ENCODE peak calls at places on chromosomes 13 and 19, in eight cellular contexts. Y, J, H, A, F, E, U and V are unnamed samples.

GRCh38 chr13:99323488-99323887 is 16.3 kb upstream of the GPR183 start:
- DNase-seq in F (no peak), U (no peak), A (no peak), H (no peak), Y (peak; percentile 48), E (no peak), J (no peak), V (no peak)

GRCh38 chr13:89382986-89383385 is 1711.8 kb downstream of the SLITRK5 start:
- DNase-seq in Y (no peak), H (no peak), A (no peak), F (no peak), J (no peak), U (no peak), E (peak; percentile 60), V (no peak)

GRCh38 chr13:99165753-99166587 is 34.7 kb upstream of the UBAC2 start:
- DNase-seq in U (no peak), E (no peak), F (no peak), A (no peak), Y (no peak), H (no peak), J (no peak), V (no peak)

GRCh38 chr19:52170304-52170703 is 1.1 kb downstream of the ZNF836 start:
- DNase-seq in Y (no peak), E (no peak), F (no peak), J (no peak), H (no peak), A (no peak), U (no peak), V (no peak)

GRCh38 chr13:50119593-50119992 is 104.3 kb downstream of the KCNRG start:
- DNase-seq in F (peak; percentile 39), U (no peak), Y (no peak), A (no peak), J (no peak), H (no peak), E (no peak), V (no peak)

GRCh38 chr13:101767096-101767495 is 314.6 kb downstream of the ITGBL1 start:
- DNase-seq in H (no peak), U (no peak), F (no peak), E (no peak), J (no peak), A (no peak), Y (no peak), V (no peak)

GRCh38 chr13:98173431-98173921 is 3.6 kb downstream of the RNF113B start:
- DNase-seq in F (peak; percentile 99), U (peak; percentile 38), E (peak; percentile 38), J (peak; percentile 39), A (no peak), H (no peak), Y (peak; percentile 18), V (peak; percentile 88)

GRCh38 chr13:21671793-21672680 is 1.2 kb downstream of the FGF9 start:
- DNase-seq in H (no peak), U (no peak), Y (no peak), F (no peak), A (no peak), J (no peak), E (no peak), V (no peak)

GRCh38 chr19:11138659-11139526 is 16.7 kb downstream of the SPC24 start:
- DNase-seq in Y (peak; percentile 89), J (no peak), E (peak; percentile 39), A (peak; percentile 83), U (peak; percentile 94), H (no peak), F (peak; percentile 83), V (peak; percentile 95)
- H3K4me1 ChIP-seq in Y (peaks cover 55% of the 10 kb centered on the region), J (peaks cover 30% of the 10 kb centered on the region), E (peaks cover 59% of the 10 kb centered on the region), A (peaks cover 48% of the 10 kb centered on the region), U (peaks cover 48% of the 10 kb centered on the region), H (peaks cover 41% of the 10 kb centered on the region), F (peaks cover 41% of the 10 kb centered on the region), V (peaks cover 68% of the 10 kb centered on the region)

GRCh38 chr19:35309481-35310279 is 17.7 kb downstream of the MAG start:
- DNase-seq in U (peak; percentile 23), F (peak; percentile 25), H (no peak), A (peak; percentile 55), J (no peak), E (peak; percentile 94), Y (no peak), V (no peak)

GRCh38 chr19:35307990-35308389 is 16.0 kb downstream of the MAG start:
- DNase-seq in J (no peak), F (no peak), U (no peak), Y (no peak), A (no peak), H (no peak), E (no peak), V (no peak)

GRCh38 chr19:35304036-35304435 is 12.1 kb downstream of the MAG start:
- DNase-seq in Y (no peak), J (no peak), H (no peak), F (no peak), U (no peak), A (no peak), E (no peak), V (no peak)

GRCh38 chr19:35305181-35305580 is 13.2 kb downstream of the MAG start:
- DNase-seq in F (no peak), U (no peak), A (no peak), H (no peak), E (no peak), Y (no peak), J (no peak), V (no peak)

GRCh38 chr19:35306473-35307246 is 14.7 kb downstream of the MAG start:
- DNase-seq in Y (peak; percentile 50), A (no peak), F (no peak), E (peak; percentile 27), J (no peak), H (no peak), U (no peak), V (no peak)
- H3K4me3 ChIP-seq in Y (no peak overlapping the region), A (no peak overlapping the region), F (no peak overlapping the region), E (no peak overlapping the region), J (no peak overlapping the region), H (no peak overlapping the region), U (no peak overlapping the region), V (no peak overlapping the region)

DNA sequence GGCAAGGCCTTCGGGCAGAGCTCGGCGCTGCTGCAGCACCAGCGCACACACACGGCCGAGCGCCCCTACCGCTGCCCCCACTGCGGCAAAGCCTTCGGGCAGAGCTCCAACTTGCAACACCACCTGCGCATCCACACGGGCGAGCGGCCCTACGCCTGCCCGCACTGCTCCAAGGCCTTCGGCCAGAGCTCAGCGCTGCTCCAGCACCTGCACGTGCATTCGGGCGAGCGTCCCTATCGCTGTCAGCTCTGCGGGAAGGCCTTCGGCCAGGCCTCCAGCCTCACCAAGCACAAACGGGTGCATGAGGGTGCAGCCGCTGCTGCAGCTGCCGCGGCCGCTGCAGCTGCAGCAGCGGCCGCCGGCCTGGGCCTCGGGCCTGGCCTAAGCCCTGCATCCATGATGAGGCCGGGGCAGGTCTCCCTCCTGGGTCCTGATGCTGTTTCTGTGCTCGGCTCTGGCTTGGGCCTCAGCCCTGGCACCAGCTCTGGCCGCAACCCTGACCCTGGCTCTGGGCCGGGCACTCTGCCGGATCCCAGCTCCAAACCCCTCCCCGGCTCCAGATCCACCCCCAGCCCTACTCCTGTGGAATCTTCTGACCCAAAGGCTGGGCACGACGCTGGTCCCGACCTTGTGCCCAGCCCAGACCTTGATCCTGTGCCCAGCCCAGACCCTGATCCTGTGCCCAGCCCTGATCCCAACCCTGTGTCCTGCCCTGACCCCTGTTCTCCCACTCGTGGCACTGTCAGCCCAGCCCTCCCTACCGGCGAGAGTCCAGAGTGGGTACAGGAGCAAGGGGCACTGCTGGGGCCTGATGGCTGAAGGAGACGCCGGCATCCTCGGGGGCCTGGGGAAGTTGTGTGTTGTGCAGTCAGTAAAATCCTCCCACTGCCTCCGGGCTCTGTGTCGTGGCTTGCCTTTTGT is 2.0 kb upstream of the MCOLN1 start:
- DNase-seq in U (no peak), A (no peak), Y (no peak), H (no peak), E (no peak), J (no peak), F (no peak), V (no peak)
- H3K4me1 ChIP-seq in U (peaks cover 26% of the 10 kb centered on the region), A (peaks cover 17% of the 10 kb centered on the region), Y (peaks cover 23% of the 10 kb centered on the region), H (peaks cover 3% of the 10 kb centered on the region), E (peaks cover 29% of the 10 kb centered on the region), J (peaks cover 14% of the 10 kb centered on the region), F (peaks cover 5% of the 10 kb centered on the region), V (peaks cover 37% of the 10 kb centered on the region)

GRCh38 chr19:15280915-15281683 is 48.9 kb upstream of the EPHX3 start:
- DNase-seq in A (peak; percentile 83), E (peak; percentile 89), H (no peak), Y (peak; percentile 23), U (peak; percentile 90), F (peak; percentile 91), J (no peak), V (no peak)
- H3K4me3 ChIP-seq in A (no peak overlapping the region), E (no peak overlapping the region), H (peak overlapping the region; percentile 0), Y (no peak overlapping the region), U (no peak overlapping the region), F (no peak overlapping the region), J (no peak overlapping the region), V (no peak overlapping the region)

GRCh38 chr13:28248080-28248479 is 109.7 kb downstream of the PAN3 start:
- DNase-seq in F (no peak), H (no peak), J (no peak), A (no peak), E (no peak), U (no peak), Y (no peak), V (no peak)

GRCh38 chr13:28246891-28247290 is 108.5 kb downstream of the PAN3 start:
- DNase-seq in Y (no peak), A (no peak), J (no peak), F (no peak), U (no peak), H (no peak), E (no peak), V (no peak)

GRCh38 chr13:28252547-28252946 is 114.2 kb downstream of the PAN3 start:
- DNase-seq in F (no peak), J (no peak), H (no peak), Y (no peak), U (no peak), E (no peak), A (no peak), V (no peak)

GRCh38 chr13:28251462-28251861 is 113.1 kb downstream of the PAN3 start:
- DNase-seq in J (no peak), F (no peak), E (no peak), H (no peak), U (no peak), A (no peak), Y (no peak), V (no peak)

DNA sequence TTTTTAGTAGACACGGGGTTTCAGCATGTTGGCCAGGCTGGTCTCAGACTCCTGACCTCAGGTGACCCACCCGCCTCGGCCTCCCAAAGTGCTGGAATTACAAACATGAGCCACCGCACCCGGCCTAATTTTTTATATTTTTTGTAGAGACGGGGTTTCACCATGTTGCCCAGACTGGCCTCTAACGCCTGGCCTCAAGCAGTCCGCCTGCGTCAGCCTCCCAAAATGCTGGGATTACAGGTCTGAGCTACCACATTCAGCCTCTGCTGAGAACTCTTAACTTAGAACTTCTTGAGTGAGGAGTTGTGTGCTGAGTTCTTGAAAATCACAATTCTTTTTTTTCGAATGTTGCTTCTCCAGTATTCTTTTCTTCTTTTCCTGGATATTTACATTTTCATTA is 112.2 kb downstream of the PAN3 start:
- DNase-seq in E (no peak), A (no peak), U (no peak), F (no peak), Y (no peak), J (no peak), H (no peak), V (no peak)
- H3K4me1 ChIP-seq in E (no peaks in the 10 kb centered on the region), A (peaks cover 4% of the 10 kb centered on the region), U (no peaks in the 10 kb centered on the region), F (no peaks in the 10 kb centered on the region), Y (no peaks in the 10 kb centered on the region), J (no peaks in the 10 kb centered on the region), H (no peaks in the 10 kb centered on the region), V (peaks cover 6% of the 10 kb centered on the region)

GRCh38 chr19:13872339-13872694 is 4.6 kb upstream of the NANOS3 start:
- DNase-seq in H (no peak), E (no peak), U (no peak), Y (no peak), F (no peak), J (no peak), A (no peak), V (no peak)
- H3K4me3 ChIP-seq in H (peak overlapping the region; percentile 57), E (peak overlapping the region; percentile 38), U (peak overlapping the region; percentile 49), Y (no peak overlapping the region), F (no peak overlapping the region), J (no peak overlapping the region), A (peak overlapping the region; percentile 49), V (peak overlapping the region; percentile 50)